ENCODE peak calls at places on chromosomes 3 and 15, in ten cellular contexts. A is AG09309; Y is stimulated activated CD4-positive, alpha-beta T cell treated with anti-CD3 and anti-CD28 coated beads, Interleukin-4, amount 100 ng/mL, for 24 hours; I is spleen; W is EL; D is COLO829; F is GM04504; N is SJSA1; T is KG1; C is memory B cell. Q is an unnamed sample.

GRCh38 chr3:72661115-72661457 is 187.2 kb downstream of the SHQ1 start:
- DNase-seq in T (no peak), A (peak), Y (no peak), D (peak), C (no peak), N (peak), I (no peak), W (peak), F (peak), Q (peak)

GRCh38 chr3:126438186-126438585 is 37.5 kb downstream of the ZXDC start:
- DNase-seq in A (no peak), W (no peak), N (no peak), D (no peak), T (no peak), Y (no peak), I (peak), C (no peak), F (no peak), Q (no peak)

GRCh38 chr3:61417352-61417751 is 144.0 kb upstream of the PTPRG start:
- DNase-seq in I (no peak), D (no peak), A (no peak), F (peak), Y (no peak), N (no peak), W (no peak), C (no peak), T (no peak), Q (no peak)

GRCh38 chr3:168990111-168990510 is 673.4 kb downstream of the MECOM start:
- DNase-seq in F (no peak), I (no peak), C (no peak), W (no peak), Y (no peak), A (no peak), T (no peak), D (no peak), N (no peak), Q (no peak)

GRCh38 chr3:27216955-27217552 is 152.1 kb downstream of the NEK10 start:
- DNase-seq in W (peak), I (no peak), N (peak), F (peak), Y (no peak), T (no peak), A (peak), C (no peak), D (peak), Q (no peak)

GRCh38 chr15:38176155-38176554 is 76.5 kb upstream of the SPRED1 start:
- DNase-seq in Y (no peak), D (peak), I (no peak), N (no peak), F (peak), W (peak), T (no peak), C (no peak), A (peak), Q (no peak)

GRCh38 chr3:188553569-188553968 is 399.6 kb downstream of the LPP start:
- DNase-seq in Y (peak), F (no peak), D (no peak), I (no peak), W (no peak), N (no peak), C (no peak), A (no peak), T (no peak), Q (no peak)

GRCh38 chr3:154759966-154760365 is 320.2 kb upstream of the MME start:
- DNase-seq in N (no peak), D (no peak), I (no peak), A (no peak), T (no peak), F (no peak), Y (no peak), C (no peak), W (no peak), Q (no peak)

GRCh38 chr15:59186501-59186900 is 20.1 kb upstream of the LDHAL6B start:
- DNase-seq in D (no peak), Y (no peak), A (no peak), T (no peak), N (no peak), F (no peak), I (no peak), C (no peak), W (no peak), Q (no peak)

GRCh38 chr3:142844339-142844977 is 44.4 kb downstream of the PCOLCE2 start:
- DNase-seq in A (peak), N (no peak), F (no peak), C (no peak), T (no peak), D (peak), W (peak), Y (no peak), I (no peak), Q (no peak)

GRCh38 chr15:90451215-90451850 is 63.3 kb downstream of the IQGAP1 start:
- DNase-seq in I (no peak), D (no peak), T (no peak), C (no peak), A (peak), Y (no peak), N (no peak), F (peak), W (peak), Q (no peak)

GRCh38 chr3:123405936-123406510 is 42.9 kb downstream of the ADCY5 start:
- DNase-seq in Y (no peak), A (no peak), C (no peak), D (no peak), W (no peak), I (peak), T (no peak), N (no peak), F (no peak), Q (no peak)

GRCh38 chr3:168801792-168802191 is 706.1 kb upstream of the GOLIM4 start:
- DNase-seq in N (no peak), I (no peak), Y (no peak), T (no peak), F (peak), C (no peak), A (peak), W (peak), D (peak), Q (peak)

GRCh38 chr3:153166206-153166605 is 4.2 kb downstream of the RAP2B start:
- DNase-seq in Y (peak), T (no peak), C (no peak), N (no peak), W (peak), F (no peak), A (no peak), I (no peak), D (no peak), Q (no peak)

GRCh38 chr15:81155375-81156218 is 21.5 kb downstream of the CFAP161 start:
- DNase-seq in N (no peak), F (peak), T (no peak), Y (no peak), A (peak), W (peak), D (peak), I (no peak), C (no peak), Q (no peak)

GRCh38 chr15:74242296-74242929 is 6.3 kb downstream of the CCDC33 start:
- DNase-seq in T (no peak), N (peak), C (no peak), I (peak), D (no peak), F (no peak), Y (no peak), A (no peak), W (peak), Q (no peak)

GRCh38 chr3:42673082-42673481 is 12.3 kb upstream of the KLHL40 start:
- DNase-seq in W (no peak), I (peak), D (no peak), F (no peak), Y (no peak), A (no peak), T (no peak), N (no peak), C (no peak), Q (no peak)

GRCh38 chr3:35670408-35670807 is 31.1 kb downstream of the ARPP21 start:
- DNase-seq in A (no peak), N (no peak), Y (no peak), W (no peak), F (no peak), I (no peak), D (no peak), C (no peak), T (no peak), Q (no peak)

GRCh38 chr3:192915306-192915705 is 2.4 kb downstream of the MB21D2 start:
- DNase-seq in D (no peak), T (no peak), I (no peak), N (no peak), C (no peak), W (peak), F (no peak), Y (no peak), A (peak), Q (no peak)

GRCh38 chr3:113428581-113428980 is 12.7 kb downstream of the CFAP44 start:
- DNase-seq in T (no peak), W (peak), C (no peak), I (no peak), N (no peak), D (no peak), A (no peak), Y (no peak), F (no peak), Q (no peak)

GRCh38 chr3:141623732-141624131 is 114.4 kb upstream of the RNF7 start:
- DNase-seq in F (no peak), I (no peak), Y (no peak), C (no peak), W (no peak), T (no peak), A (no peak), D (no peak), N (no peak), Q (no peak)

GRCh38 chr3:50623840-50624474 is 7.0 kb downstream of the MAPKAPK3 start:
- DNase-seq in F (no peak), Y (peak), A (no peak), T (peak), W (peak), I (no peak), C (no peak), D (no peak), N (no peak), Q (no peak)

GRCh38 chr3:9875448-9875847 is 4.6 kb downstream of the CIDEC start:
- DNase-seq in F (no peak), C (no peak), T (no peak), A (no peak), I (no peak), D (no peak), W (no peak), N (no peak), Y (no peak), Q (no peak)

GRCh38 chr3:151366993-151367392 is 17.6 kb downstream of the P2RY12 start:
- DNase-seq in N (no peak), A (no peak), Y (no peak), T (no peak), D (no peak), I (no peak), F (no peak), W (no peak), C (no peak), Q (no peak)

GRCh38 chr3:185282696-185283373 is 29.0 kb upstream of the EHHADH start:
- DNase-seq in Y (peak), T (peak), W (peak), N (peak), F (peak), C (peak), A (peak), I (peak), D (peak), Q (peak)

GRCh38 chr3:185318136-185318535 is 44.8 kb upstream of the MAP3K13 start:
- DNase-seq in T (no peak), C (no peak), N (no peak), F (no peak), I (no peak), Y (no peak), A (peak), D (peak), W (peak), Q (peak)

GRCh38 chr3:19808834-19809233 is 125.2 kb downstream of the EFHB start:
- DNase-seq in I (no peak), T (no peak), Y (no peak), C (no peak), F (no peak), W (no peak), N (no peak), D (no peak), A (no peak), Q (no peak)

GRCh38 chr15:52527898-52528464 is 699 bp downstream of the MYO5A start:
- DNase-seq in C (no peak), Y (peak), T (no peak), N (no peak), A (no peak), W (peak), I (peak), D (no peak), F (no peak), Q (no peak)

GRCh38 chr3:196981657-196982056 is 13.0 kb upstream of the PIGZ start:
- DNase-seq in Y (no peak), A (no peak), N (no peak), W (no peak), C (no peak), T (no peak), F (no peak), I (no peak), D (no peak), Q (no peak)

GRCh38 chr3:2156244-2156847 is 57.7 kb downstream of the CNTN4 start:
- DNase-seq in A (no peak), W (no peak), I (no peak), Y (no peak), N (no peak), C (no peak), D (peak), F (no peak), T (peak), Q (no peak)

GRCh38 chr3:20645340-20645739 is 459.3 kb upstream of the SGO1 start:
- DNase-seq in A (no peak), N (no peak), W (no peak), Y (no peak), F (no peak), T (no peak), C (no peak), I (no peak), D (no peak), Q (no peak)

GRCh38 chr15:53716909-53717878 is 42.3 kb downstream of the WDR72 start:
- DNase-seq in W (no peak), D (no peak), A (no peak), T (no peak), N (no peak), C (no peak), Y (no peak), F (no peak), I (no peak), Q (no peak)

GRCh38 chr3:17478673-17479072 is 263.8 kb downstream of the TBC1D5 start:
- DNase-seq in W (peak), D (no peak), A (peak), C (no peak), Y (no peak), T (no peak), I (no peak), N (no peak), F (peak), Q (no peak)

GRCh38 chr3:161893972-161894371 is 397.4 kb downstream of the OTOL1 start:
- DNase-seq in W (peak), A (peak), D (no peak), C (no peak), F (no peak), N (no peak), I (no peak), Y (no peak), T (no peak), Q (peak)

GRCh38 chr3:29512620-29513019 is 231.7 kb downstream of the RBMS3 start:
- DNase-seq in Y (no peak), I (no peak), T (no peak), D (peak), A (no peak), W (no peak), F (no peak), N (no peak), C (no peak), Q (no peak)